ENCODE peak calls at places on chromosomes 13 and 19, in six cellular contexts. One of them, this sample, is unnamed.

GRCh38 chr13:48801255-48801654 is 147.5 kb downstream of the CYSLTR2 start:
- DNase-seq in thoracic aorta: no peak
- DNase-seq in cardiac muscle cell: no peak
- DNase-seq in MV-4-11: no peak
- DNase-seq in epithelial cell of esophagus: no peak
- DNase-seq in SW 1271: no peak
- DNase-seq in this sample: no peak

GRCh38 chr19:619286-620002 is 13.9 kb downstream of the POLRMT start:
- DNase-seq in thoracic aorta: no peak
- DNase-seq in cardiac muscle cell: no peak
- DNase-seq in MV-4-11: no peak
- DNase-seq in epithelial cell of esophagus: no peak
- DNase-seq in SW 1271: no peak
- DNase-seq in this sample: no peak

GRCh38 chr19:49770529-49770928 is 3.7 kb downstream of the AP2A1 start:
- DNase-seq in thoracic aorta: no peak
- DNase-seq in cardiac muscle cell: no peak
- DNase-seq in MV-4-11: no peak
- DNase-seq in epithelial cell of esophagus: no peak
- DNase-seq in SW 1271: no peak
- DNase-seq in this sample: no peak

GRCh38 chr13:110261166-110262081 is 45.5 kb downstream of the COL4A1 start:
- DNase-seq in thoracic aorta: no peak
- DNase-seq in cardiac muscle cell: no peak
- DNase-seq in MV-4-11: no peak
- DNase-seq in epithelial cell of esophagus: peak
- DNase-seq in SW 1271: no peak
- DNase-seq in this sample: peak

GRCh38 chr19:44748426-44749254 is at the start of gene BCL3:
- DNase-seq in thoracic aorta: no peak
- DNase-seq in cardiac muscle cell: peak
- DNase-seq in MV-4-11: no peak
- DNase-seq in epithelial cell of esophagus: peak
- DNase-seq in SW 1271: no peak
- DNase-seq in this sample: peak

GRCh38 chr13:112893570-112894422 is 75.2 kb upstream of the MCF2L start:
- DNase-seq in thoracic aorta: no peak
- DNase-seq in cardiac muscle cell: peak
- DNase-seq in MV-4-11: no peak
- DNase-seq in epithelial cell of esophagus: peak
- DNase-seq in SW 1271: no peak
- DNase-seq in this sample: no peak

GRCh38 chr19:3358919-3359849 is 7.2 kb upstream of the NFIC start:
- DNase-seq in thoracic aorta: no peak
- DNase-seq in cardiac muscle cell: peak
- DNase-seq in MV-4-11: peak
- DNase-seq in epithelial cell of esophagus: peak
- DNase-seq in SW 1271: no peak
- DNase-seq in this sample: no peak

GRCh38 chr19:8069116-8069973 is 16.8 kb downstream of the CCL25 start:
- DNase-seq in thoracic aorta: no peak
- DNase-seq in cardiac muscle cell: no peak
- DNase-seq in MV-4-11: peak
- DNase-seq in epithelial cell of esophagus: no peak
- DNase-seq in SW 1271: no peak
- DNase-seq in this sample: no peak

GRCh38 chr19:51297406-51297805 is 14.0 kb upstream of the IGLON5 start:
- DNase-seq in thoracic aorta: no peak
- DNase-seq in cardiac muscle cell: no peak
- DNase-seq in MV-4-11: no peak
- DNase-seq in epithelial cell of esophagus: no peak
- DNase-seq in SW 1271: no peak
- DNase-seq in this sample: no peak

GRCh38 chr19:54172764-54173699 is at the start of gene TMC4:
- DNase-seq in thoracic aorta: no peak
- DNase-seq in cardiac muscle cell: no peak
- DNase-seq in MV-4-11: peak
- DNase-seq in epithelial cell of esophagus: peak
- DNase-seq in SW 1271: no peak
- DNase-seq in this sample: peak

GRCh38 chr19:11330103-11330502 is 9.4 kb downstream of the RAB3D start:
- DNase-seq in thoracic aorta: no peak
- DNase-seq in cardiac muscle cell: no peak
- DNase-seq in MV-4-11: no peak
- DNase-seq in epithelial cell of esophagus: no peak
- DNase-seq in SW 1271: no peak
- DNase-seq in this sample: no peak

GRCh38 chr19:12949363-12950284 is 4.0 kb downstream of the RAD23A start:
- DNase-seq in thoracic aorta: no peak
- DNase-seq in cardiac muscle cell: no peak
- DNase-seq in MV-4-11: no peak
- DNase-seq in epithelial cell of esophagus: no peak
- DNase-seq in SW 1271: no peak
- DNase-seq in this sample: no peak